ENCODE peak calls at places on chromosome 16, in ten cellular contexts. M is endothelial cell of umbilical vein, T is mammary epithelial cell, G is brain microvascular endothelial cell, K is transverse colon, L is stomach, B is AG04450, H is DND-41, Z is Peyer's patch, U is cardiac muscle cell. Q is an unnamed sample.

GRCh38 chr16:14128097-14128496 is 57.0 kb downstream of the MRTFB start:
- DNase-seq in M (no peak), T (no peak), G (no peak), K (no peak), L (no peak), B (no peak), H (no peak), Z (no peak), U (no peak), Q (no peak)

GRCh38 chr16:81678326-81679095 is 100.6 kb upstream of the PLCG2 start:
- DNase-seq in M (peak), T (no peak), G (no peak), K (no peak), L (no peak), B (no peak), H (no peak), Z (no peak), U (no peak), Q (no peak)

GRCh38 chr16:87790278-87791023 is 24.7 kb upstream of the KLHDC4 start:
- DNase-seq in M (no peak), T (peak), G (no peak), K (peak), L (peak), B (no peak), H (no peak), Z (no peak), U (no peak), Q (no peak)

GRCh38 chr16:22386976-22387375 is 12.6 kb upstream of the CDR2 start:
- DNase-seq in M (peak), T (no peak), G (peak), K (no peak), L (no peak), B (peak), H (no peak), Z (no peak), U (no peak), Q (no peak)

GRCh38 chr16:66315210-66315825 is 51.2 kb upstream of the CDH5 start:
- DNase-seq in M (peak), T (peak), G (peak), K (peak), L (peak), B (peak), H (peak), Z (no peak), U (peak), Q (peak)

GRCh38 chr16:20763461-20764232 is at the start of gene ACSM3:
- DNase-seq in M (peak), T (peak), G (peak), K (peak), L (peak), B (peak), H (peak), Z (peak), U (peak), Q (peak)

GRCh38 chr16:54265558-54266213 is 20.9 kb downstream of the IRX3 start:
- DNase-seq in M (no peak), T (no peak), G (no peak), K (no peak), L (no peak), B (no peak), H (no peak), Z (no peak), U (no peak), Q (no peak)

GRCh38 chr16:48123104-48123788 is 32.5 kb downstream of the ABCC12 start:
- DNase-seq in M (peak), T (peak), G (peak), K (no peak), L (no peak), B (peak), H (no peak), Z (no peak), U (no peak), Q (no peak)

GRCh38 chr16:16029431-16030011 is 80.1 kb downstream of the ABCC1 start:
- DNase-seq in M (peak), T (no peak), G (peak), K (no peak), L (no peak), B (no peak), H (no peak), Z (no peak), U (no peak), Q (no peak)

GRCh38 chr16:35208001-35208935 is 1748.9 kb downstream of the TP53TG3F start:
- DNase-seq in M (no peak), T (no peak), G (no peak), K (no peak), L (no peak), B (no peak), H (no peak), Z (no peak), U (no peak), Q (no peak)

GRCh38 chr16:63998-64913 is 8.2 kb downstream of the RHBDF1 start:
- DNase-seq in M (no peak), T (no peak), G (no peak), K (no peak), L (peak), B (no peak), H (no peak), Z (peak), U (no peak), Q (no peak)

GRCh38 chr16:58730724-58731370 is 3.3 kb downstream of the GOT2 start:
- DNase-seq in M (no peak), T (no peak), G (no peak), K (no peak), L (no peak), B (no peak), H (no peak), Z (no peak), U (no peak), Q (no peak)

GRCh38 chr16:28879841-28880588 is 1.7 kb downstream of the ATP2A1 start:
- DNase-seq in M (peak), T (peak), G (peak), K (peak), L (peak), B (peak), H (peak), Z (peak), U (peak), Q (peak)

GRCh38 chr16:49855280-49855821 is 561 bp downstream of the ZNF423 start:
- DNase-seq in M (peak), T (peak), G (peak), K (peak), L (peak), B (peak), H (peak), Z (peak), U (peak), Q (peak)

GRCh38 chr16:27767971-27768591 is 218.1 kb downstream of the KATNIP start:
- DNase-seq in M (no peak), T (no peak), G (no peak), K (no peak), L (no peak), B (no peak), H (no peak), Z (peak), U (no peak), Q (no peak)

GRCh38 chr16:54374136-54374535 is 87.5 kb upstream of the IRX3 start:
- DNase-seq in M (no peak), T (no peak), G (peak), K (no peak), L (no peak), B (no peak), H (peak), Z (no peak), U (no peak), Q (no peak)

GRCh38 chr16:3503513-3503912 is 2.7 kb downstream of the CLUAP1 start:
- DNase-seq in M (no peak), T (peak), G (no peak), K (no peak), L (no peak), B (no peak), H (no peak), Z (no peak), U (no peak), Q (peak)

GRCh38 chr16:10045291-10045775 is 136.9 kb downstream of the GRIN2A start:
- DNase-seq in M (no peak), T (no peak), G (no peak), K (no peak), L (no peak), B (no peak), H (no peak), Z (no peak), U (no peak), Q (no peak)

GRCh38 chr16:51008037-51008436 is 143.0 kb downstream of the SALL1 start:
- DNase-seq in M (no peak), T (no peak), G (no peak), K (no peak), L (no peak), B (no peak), H (no peak), Z (no peak), U (no peak), Q (no peak)

GRCh38 chr16:81204794-81205680 is 33.5 kb upstream of the BCO1 start:
- DNase-seq in M (peak), T (peak), G (peak), K (peak), L (peak), B (peak), H (peak), Z (no peak), U (peak), Q (no peak)

GRCh38 chr16:67249178-67249759 is 490 bp downstream of the SLC9A5 start:
- DNase-seq in M (no peak), T (no peak), G (no peak), K (no peak), L (no peak), B (no peak), H (no peak), Z (peak), U (peak), Q (no peak)

GRCh38 chr16:15440852-15441251 is 6.5 kb downstream of the BMERB1 start:
- DNase-seq in M (peak), T (peak), G (peak), K (no peak), L (no peak), B (no peak), H (no peak), Z (no peak), U (no peak), Q (no peak)

GRCh38 chr16:71311553-71312158 is 22.5 kb upstream of the CMTR2 start:
- DNase-seq in M (peak), T (no peak), G (no peak), K (no peak), L (no peak), B (no peak), H (peak), Z (no peak), U (peak), Q (peak)

GRCh38 chr16:15509593-15510520 is 75.5 kb downstream of the BMERB1 start:
- DNase-seq in M (no peak), T (no peak), G (peak), K (no peak), L (no peak), B (no peak), H (peak), Z (no peak), U (no peak), Q (peak)

GRCh38 chr16:31430380-31431052 is 2.4 kb upstream of the COX6A2 start:
- DNase-seq in M (no peak), T (peak), G (no peak), K (no peak), L (no peak), B (no peak), H (no peak), Z (no peak), U (no peak), Q (no peak)

GRCh38 chr16:25608002-25608401 is 83.8 kb upstream of the HS3ST4 start:
- DNase-seq in M (no peak), T (no peak), G (no peak), K (no peak), L (no peak), B (no peak), H (no peak), Z (no peak), U (no peak), Q (no peak)

GRCh38 chr16:23668873-23669272 is 9.8 kb upstream of the PLK1 start:
- DNase-seq in M (no peak), T (no peak), G (no peak), K (no peak), L (no peak), B (no peak), H (no peak), Z (no peak), U (no peak), Q (no peak)

GRCh38 chr16:22736791-22737190 is 77.2 kb upstream of the HS3ST2 start:
- DNase-seq in M (no peak), T (no peak), G (no peak), K (no peak), L (no peak), B (no peak), H (no peak), Z (no peak), U (no peak), Q (no peak)

GRCh38 chr16:67668495-67669157 is 2.0 kb downstream of the C16orf86 start:
- DNase-seq in M (no peak), T (no peak), G (no peak), K (no peak), L (no peak), B (no peak), H (no peak), Z (no peak), U (no peak), Q (no peak)

GRCh38 chr16:23424292-23424958 is 28.6 kb downstream of the COG7 start:
- DNase-seq in M (peak), T (peak), G (no peak), K (peak), L (no peak), B (no peak), H (no peak), Z (peak), U (no peak), Q (no peak)

GRCh38 chr16:50756466-50756865 is 14.6 kb downstream of the CYLD start:
- DNase-seq in M (no peak), T (no peak), G (no peak), K (no peak), L (no peak), B (no peak), H (no peak), Z (no peak), U (no peak), Q (no peak)

GRCh38 chr16:28504707-28505404 is 1.8 kb downstream of the IL27 start:
- DNase-seq in M (no peak), T (no peak), G (no peak), K (no peak), L (no peak), B (no peak), H (no peak), Z (no peak), U (no peak), Q (no peak)

GRCh38 chr16:49726155-49726554 is 129.8 kb downstream of the ZNF423 start:
- DNase-seq in M (no peak), T (no peak), G (no peak), K (no peak), L (no peak), B (no peak), H (no peak), Z (no peak), U (no peak), Q (no peak)

GRCh38 chr16:53664724-53665345 is 38.8 kb downstream of the RPGRIP1L start:
- DNase-seq in M (no peak), T (no peak), G (peak), K (no peak), L (no peak), B (peak), H (no peak), Z (no peak), U (peak), Q (no peak)

GRCh38 chr16:87541004-87541881 is 48.4 kb upstream of the ZCCHC14 start:
- DNase-seq in M (no peak), T (no peak), G (peak), K (peak), L (no peak), B (peak), H (no peak), Z (no peak), U (no peak), Q (no peak)

GRCh38 chr16:64751906-64752305 is 370.0 kb downstream of the CDH11 start:
- DNase-seq in M (no peak), T (no peak), G (peak), K (no peak), L (no peak), B (peak), H (no peak), Z (no peak), U (no peak), Q (no peak)

GRCh38 chr16:20904507-20905079 is 4.0 kb downstream of the LYRM1 start:
- DNase-seq in M (peak), T (peak), G (peak), K (no peak), L (peak), B (no peak), H (peak), Z (no peak), U (no peak), Q (peak)

GRCh38 chr16:81567987-81568748 is 123.6 kb downstream of the CMIP start:
- DNase-seq in M (peak), T (peak), G (no peak), K (no peak), L (peak), B (no peak), H (no peak), Z (peak), U (no peak), Q (no peak)

GRCh38 chr16:84842516-84843148 is 22.8 kb downstream of the CRISPLD2 start:
- DNase-seq in M (no peak), T (peak), G (no peak), K (no peak), L (no peak), B (no peak), H (no peak), Z (no peak), U (no peak), Q (no peak)

GRCh38 chr16:84843149-84844048 is 23.6 kb downstream of the CRISPLD2 start:
- DNase-seq in M (no peak), T (no peak), G (no peak), K (no peak), L (no peak), B (no peak), H (no peak), Z (no peak), U (no peak), Q (no peak)

GRCh38 chr16:84845496-84846002 is 25.8 kb downstream of the CRISPLD2 start:
- DNase-seq in M (no peak), T (no peak), G (no peak), K (peak), L (no peak), B (no peak), H (no peak), Z (no peak), U (no peak), Q (no peak)

GRCh38 chr16:84844049-84844350 is 24.2 kb downstream of the CRISPLD2 start:
- DNase-seq in M (no peak), T (no peak), G (no peak), K (peak), L (no peak), B (no peak), H (no peak), Z (no peak), U (no peak), Q (no peak)

DNA sequence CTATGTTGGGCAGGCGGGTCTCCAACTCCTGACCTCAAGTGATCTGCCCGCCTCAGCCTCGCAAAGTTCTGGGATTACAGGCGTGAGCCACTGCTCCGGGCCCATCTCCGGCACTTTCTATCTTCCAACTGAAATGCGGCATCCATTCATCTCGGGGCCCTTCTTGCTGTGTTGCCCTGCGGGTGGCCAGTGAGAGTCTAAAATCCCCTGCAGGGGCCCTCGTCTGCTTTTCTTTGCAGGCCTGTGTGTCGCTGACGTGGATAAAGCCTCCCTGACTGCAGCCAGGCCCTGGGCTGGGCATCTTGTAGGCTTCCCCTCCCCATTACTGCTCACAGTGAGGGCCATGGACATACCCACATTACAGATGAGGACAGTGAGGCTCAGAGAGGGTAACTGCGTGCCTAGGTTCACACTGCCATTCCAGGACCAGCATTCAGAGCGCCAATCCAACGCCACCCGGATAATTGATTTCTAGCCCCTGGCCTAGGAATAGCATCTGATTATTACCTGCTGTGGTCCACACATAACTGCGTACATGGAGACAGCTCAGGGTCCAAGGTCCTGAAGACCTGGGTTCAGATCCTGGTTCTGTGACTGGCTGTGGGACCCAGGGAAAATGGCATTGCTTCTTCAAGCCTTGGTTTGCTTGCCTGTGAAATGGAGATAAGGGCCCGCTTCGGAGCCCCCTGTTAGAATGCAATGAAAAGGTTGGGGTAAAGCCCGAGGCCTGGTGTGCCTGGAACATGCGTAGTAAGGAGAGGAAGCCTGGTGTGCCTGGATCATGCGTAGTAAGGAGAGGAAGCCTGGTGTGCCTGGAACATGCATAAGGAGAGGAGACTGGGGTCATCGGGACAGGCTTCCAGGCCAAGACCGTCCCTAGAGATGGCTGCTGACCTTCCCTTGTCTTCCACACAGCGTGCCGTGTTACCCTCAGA is 25.0 kb downstream of the CRISPLD2 start:
- DNase-seq in M (no peak), T (no peak), G (no peak), K (no peak), L (no peak), B (no peak), H (no peak), Z (no peak), U (no peak), Q (no peak)
- H3K27ac ChIP-seq in M (no peak), T (no peak), G (no peak), K (no peak), L (no peak), B (no peak), H (no peak), Z (no peak), U (no peak), Q (no peak)

GRCh38 chr16:30068750-30069574 is 3.4 kb downstream of the ALDOA start:
- DNase-seq in M (peak), T (peak), G (no peak), K (peak), L (no peak), B (no peak), H (peak), Z (peak), U (peak), Q (peak)
- H3K4me3 ChIP-seq in M (no peak), T (no peak), G (peak), K (no peak), L (peak), B (peak), H (no peak), Z (no peak), U (no peak), Q (no peak)

DNA sequence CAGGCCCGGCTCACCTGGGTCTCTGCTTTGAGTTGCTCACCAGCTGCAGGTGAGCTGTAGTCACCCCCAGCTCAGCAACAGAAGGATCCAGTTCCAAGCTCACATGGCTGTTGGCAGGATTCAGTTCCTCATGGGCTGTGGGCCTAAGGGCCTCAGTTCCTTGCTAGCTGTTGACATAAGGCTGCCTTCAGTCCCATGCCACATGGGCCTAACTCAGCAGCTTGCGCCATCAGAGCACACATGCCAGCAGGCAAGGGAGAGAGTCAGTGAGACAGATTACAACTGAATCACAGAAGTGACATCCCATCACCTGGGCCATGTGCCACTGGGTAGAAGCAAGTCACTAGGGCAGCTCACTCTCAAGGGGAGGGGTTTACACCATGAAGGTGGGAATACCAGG is 24.7 kb downstream of the PSMD7 start:
- DNase-seq in M (no peak), T (no peak), G (no peak), K (no peak), L (peak), B (no peak), H (no peak), Z (no peak), U (no peak), Q (no peak)
- H3K27ac ChIP-seq in M (no peak), T (no peak), G (no peak), K (no peak), L (no peak), B (no peak), H (no peak), Z (no peak), U (no peak), Q (no peak)

GRCh38 chr16:79284760-79285159 is 315.8 kb downstream of the MAF start:
- DNase-seq in M (no peak), T (no peak), G (no peak), K (no peak), L (no peak), B (no peak), H (no peak), Z (no peak), U (peak), Q (no peak)

GRCh38 chr16:79283578-79283977 is 317.0 kb downstream of the MAF start:
- DNase-seq in M (no peak), T (no peak), G (no peak), K (peak), L (no peak), B (no peak), H (peak), Z (no peak), U (no peak), Q (no peak)

GRCh38 chr16:79288046-79288445 is 312.5 kb downstream of the MAF start:
- DNase-seq in M (no peak), T (no peak), G (no peak), K (no peak), L (no peak), B (no peak), H (no peak), Z (no peak), U (no peak), Q (no peak)

GRCh38 chr16:79287424-79287917 is 313.1 kb downstream of the MAF start:
- DNase-seq in M (no peak), T (no peak), G (no peak), K (no peak), L (no peak), B (no peak), H (no peak), Z (no peak), U (no peak), Q (no peak)

GRCh38 chr16:79286646-79287423 is 313.7 kb downstream of the MAF start:
- DNase-seq in M (no peak), T (no peak), G (no peak), K (peak), L (peak), B (no peak), H (peak), Z (no peak), U (no peak), Q (no peak)
- H3K4me3 ChIP-seq in M (no peak), T (no peak), G (no peak), K (no peak), L (peak), B (no peak), H (peak), Z (no peak), U (no peak), Q (peak)